ENCODE peak calls at places on chromosomes 12 and 14, in six cellular contexts. One of them, this sample, is unnamed.

GRCh38 chr12:14664434-14665023 is 31.9 kb downstream of the GUCY2C start:
- DNase-seq in neuronal stem cell: no peak
- DNase-seq in substantia nigra: no peak
- DNase-seq in upper lobe of right lung: no peak
- DNase-seq in left ventricle myocardium inferior: no peak
- DNase-seq in lung: no peak
- DNase-seq in this sample: peak

GRCh38 chr12:104864668-104865067 is 93.4 kb downstream of the SLC41A2 start:
- DNase-seq in left ventricle myocardium inferior: no peak
- DNase-seq in neuronal stem cell: no peak
- DNase-seq in substantia nigra: no peak
- DNase-seq in upper lobe of right lung: no peak
- DNase-seq in lung: no peak
- DNase-seq in this sample: no peak

GRCh38 chr14:104651876-104652260 is 37.5 kb upstream of the INF2 start:
- DNase-seq in upper lobe of right lung: no peak
- DNase-seq in substantia nigra: no peak
- DNase-seq in neuronal stem cell: no peak
- DNase-seq in lung: no peak
- DNase-seq in left ventricle myocardium inferior: no peak
- DNase-seq in this sample: no peak

GRCh38 chr12:131250028-131250950 is 296.6 kb downstream of the ADGRD1 start:
- DNase-seq in substantia nigra: no peak
- DNase-seq in left ventricle myocardium inferior: no peak
- DNase-seq in lung: no peak
- DNase-seq in upper lobe of right lung: no peak
- DNase-seq in neuronal stem cell: no peak
- DNase-seq in this sample: peak

GRCh38 chr14:99354166-99354875 is 82.3 kb upstream of the BCL11B start:
- DNase-seq in substantia nigra: no peak
- DNase-seq in neuronal stem cell: no peak
- DNase-seq in lung: no peak
- DNase-seq in upper lobe of right lung: peak
- DNase-seq in left ventricle myocardium inferior: no peak
- DNase-seq in this sample: no peak

GRCh38 chr12:123142948-123143752 is 7.7 kb downstream of the PITPNM2 start:
- DNase-seq in lung: peak
- DNase-seq in substantia nigra: no peak
- DNase-seq in neuronal stem cell: no peak
- DNase-seq in upper lobe of right lung: peak
- DNase-seq in left ventricle myocardium inferior: no peak
- DNase-seq in this sample: peak

GRCh38 chr12:97142737-97143450 is 235.8 kb downstream of the NEDD1 start:
- DNase-seq in neuronal stem cell: peak
- DNase-seq in upper lobe of right lung: no peak
- DNase-seq in substantia nigra: no peak
- DNase-seq in left ventricle myocardium inferior: no peak
- DNase-seq in lung: no peak
- DNase-seq in this sample: no peak

GRCh38 chr12:87259405-87259804 is 769.8 kb downstream of the C12orf50 start:
- DNase-seq in substantia nigra: no peak
- DNase-seq in neuronal stem cell: no peak
- DNase-seq in lung: no peak
- DNase-seq in upper lobe of right lung: no peak
- DNase-seq in left ventricle myocardium inferior: no peak
- DNase-seq in this sample: no peak

GRCh38 chr12:54126696-54127537 is 61.9 kb downstream of the SMUG1 start:
- DNase-seq in neuronal stem cell: no peak
- DNase-seq in upper lobe of right lung: no peak
- DNase-seq in left ventricle myocardium inferior: peak
- DNase-seq in substantia nigra: no peak
- DNase-seq in lung: peak
- DNase-seq in this sample: peak

GRCh38 chr12:30792648-30793499 is 38.1 kb upstream of the CAPRIN2 start:
- DNase-seq in upper lobe of right lung: no peak
- DNase-seq in left ventricle myocardium inferior: no peak
- DNase-seq in neuronal stem cell: no peak
- DNase-seq in substantia nigra: no peak
- DNase-seq in lung: no peak
- DNase-seq in this sample: no peak

GRCh38 chr12:94783862-94784261 is 133.5 kb upstream of the TMCC3 start:
- DNase-seq in upper lobe of right lung: no peak
- DNase-seq in left ventricle myocardium inferior: no peak
- DNase-seq in neuronal stem cell: no peak
- DNase-seq in substantia nigra: no peak
- DNase-seq in lung: no peak
- DNase-seq in this sample: no peak

GRCh38 chr14:60618200-60618599 is 31.1 kb downstream of the SIX1 start:
- DNase-seq in left ventricle myocardium inferior: no peak
- DNase-seq in substantia nigra: no peak
- DNase-seq in upper lobe of right lung: no peak
- DNase-seq in neuronal stem cell: no peak
- DNase-seq in lung: no peak
- DNase-seq in this sample: no peak

DNA sequence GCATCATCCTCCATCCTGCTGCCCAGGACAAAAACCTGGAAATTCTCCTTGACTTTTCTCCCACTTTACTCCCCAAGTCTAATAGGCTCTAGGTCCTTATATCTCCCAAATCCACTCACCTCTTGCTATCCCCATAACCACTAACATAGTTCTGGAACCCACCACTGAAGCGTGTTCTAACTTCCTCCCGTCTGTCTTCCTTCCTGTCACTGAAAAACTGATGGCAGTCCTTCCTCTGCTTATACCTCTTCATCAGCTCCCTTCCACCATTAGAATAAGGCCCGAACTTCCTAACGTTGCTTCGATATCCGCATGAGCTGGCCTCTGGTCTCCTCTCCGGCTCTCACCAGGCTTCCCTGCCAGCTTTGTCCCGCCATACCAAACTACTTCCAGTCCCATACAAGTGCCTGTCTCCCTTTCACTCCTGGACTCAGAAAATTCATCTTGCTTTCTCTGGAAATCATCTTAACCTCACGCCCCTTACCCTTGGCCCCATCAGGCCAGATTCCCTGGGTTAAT is 63.0 kb upstream of the BCL2L14 start:
- DNase-seq in upper lobe of right lung: no peak
- DNase-seq in substantia nigra: no peak
- DNase-seq in lung: no peak
- DNase-seq in neuronal stem cell: no peak
- DNase-seq in left ventricle myocardium inferior: no peak
- DNase-seq in this sample: no peak
- H3K27ac ChIP-seq in upper lobe of right lung: no peak
- H3K27ac ChIP-seq in substantia nigra: no peak
- H3K27ac ChIP-seq in lung: no peak
- H3K27ac ChIP-seq in neuronal stem cell: no peak
- H3K27ac ChIP-seq in left ventricle myocardium inferior: no peak
- H3K27ac ChIP-seq in this sample: no peak

DNA sequence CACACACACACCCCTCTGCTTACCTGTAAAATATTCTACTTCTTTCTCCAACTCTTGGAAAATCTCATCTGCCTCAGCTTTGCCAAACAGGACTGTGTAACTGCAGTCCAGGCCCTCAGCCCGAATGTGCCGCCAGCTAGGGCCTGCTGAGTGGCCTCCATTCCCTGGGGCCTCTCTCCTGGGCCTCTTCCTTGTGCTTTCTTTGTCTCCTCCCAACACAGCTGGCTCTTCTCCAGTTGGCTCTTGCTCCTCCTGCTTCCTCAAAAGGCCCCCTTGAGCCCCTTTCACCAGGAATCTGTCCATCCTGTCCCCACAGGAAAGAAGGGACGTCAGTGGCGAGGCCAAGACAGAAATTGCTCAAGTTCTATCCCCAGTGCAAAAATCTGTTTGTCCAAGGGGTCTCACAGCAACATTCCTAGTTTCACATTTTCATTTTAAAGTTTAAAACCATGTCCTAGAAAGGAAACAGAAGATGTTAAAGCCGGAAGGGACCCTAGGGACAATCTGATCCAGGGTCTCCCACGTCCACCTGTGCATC is 719 bp downstream of the ALKBH2 start:
- DNase-seq in left ventricle myocardium inferior: no peak
- DNase-seq in upper lobe of right lung: no peak
- DNase-seq in neuronal stem cell: no peak
- DNase-seq in lung: no peak
- DNase-seq in substantia nigra: no peak
- DNase-seq in this sample: peak
- H3K27ac ChIP-seq in left ventricle myocardium inferior: peak
- H3K27ac ChIP-seq in upper lobe of right lung: peak
- H3K27ac ChIP-seq in neuronal stem cell: no peak
- H3K27ac ChIP-seq in lung: peak
- H3K27ac ChIP-seq in substantia nigra: peak
- H3K27ac ChIP-seq in this sample: peak

GRCh38 chr14:51283402-51283825 is 43.4 kb downstream of the TMX1 start:
- DNase-seq in left ventricle myocardium inferior: no peak
- DNase-seq in neuronal stem cell: peak
- DNase-seq in lung: no peak
- DNase-seq in substantia nigra: no peak
- DNase-seq in upper lobe of right lung: no peak
- DNase-seq in this sample: no peak
- H3K27ac ChIP-seq in left ventricle myocardium inferior: no peak
- H3K27ac ChIP-seq in neuronal stem cell: no peak
- H3K27ac ChIP-seq in lung: no peak
- H3K27ac ChIP-seq in substantia nigra: no peak
- H3K27ac ChIP-seq in upper lobe of right lung: no peak
- H3K27ac ChIP-seq in this sample: no peak

DNA sequence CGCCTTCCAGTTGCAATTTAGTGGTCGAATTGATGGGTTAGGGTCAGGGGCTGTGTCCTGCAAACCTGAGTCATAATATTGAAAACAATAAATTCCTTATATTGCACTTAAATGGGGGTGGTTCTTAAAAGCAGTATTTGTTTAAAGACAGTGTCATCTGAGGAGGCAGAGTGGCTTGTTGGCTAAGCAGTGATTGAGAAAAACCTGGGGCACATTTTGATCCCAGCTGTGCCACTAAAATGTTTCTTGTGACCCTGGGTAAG is 48.4 kb downstream of the FBXW8 start:
- DNase-seq in lung: no peak
- DNase-seq in neuronal stem cell: no peak
- DNase-seq in substantia nigra: no peak
- DNase-seq in left ventricle myocardium inferior: no peak
- DNase-seq in upper lobe of right lung: no peak
- DNase-seq in this sample: no peak
- H3K27ac ChIP-seq in lung: no peak
- H3K27ac ChIP-seq in neuronal stem cell: no peak
- H3K27ac ChIP-seq in substantia nigra: no peak
- H3K27ac ChIP-seq in left ventricle myocardium inferior: no peak
- H3K27ac ChIP-seq in upper lobe of right lung: no peak
- H3K27ac ChIP-seq in this sample: no peak

GRCh38 chr12:106088246-106089200 is 50.2 kb downstream of the NUAK1 start:
- DNase-seq in lung: no peak
- DNase-seq in neuronal stem cell: no peak
- DNase-seq in substantia nigra: no peak
- DNase-seq in upper lobe of right lung: no peak
- DNase-seq in left ventricle myocardium inferior: no peak
- DNase-seq in this sample: no peak
- H3K27ac ChIP-seq in lung: peak
- H3K27ac ChIP-seq in neuronal stem cell: no peak
- H3K27ac ChIP-seq in substantia nigra: peak
- H3K27ac ChIP-seq in upper lobe of right lung: no peak
- H3K27ac ChIP-seq in left ventricle myocardium inferior: peak
- H3K27ac ChIP-seq in this sample: no peak

DNA sequence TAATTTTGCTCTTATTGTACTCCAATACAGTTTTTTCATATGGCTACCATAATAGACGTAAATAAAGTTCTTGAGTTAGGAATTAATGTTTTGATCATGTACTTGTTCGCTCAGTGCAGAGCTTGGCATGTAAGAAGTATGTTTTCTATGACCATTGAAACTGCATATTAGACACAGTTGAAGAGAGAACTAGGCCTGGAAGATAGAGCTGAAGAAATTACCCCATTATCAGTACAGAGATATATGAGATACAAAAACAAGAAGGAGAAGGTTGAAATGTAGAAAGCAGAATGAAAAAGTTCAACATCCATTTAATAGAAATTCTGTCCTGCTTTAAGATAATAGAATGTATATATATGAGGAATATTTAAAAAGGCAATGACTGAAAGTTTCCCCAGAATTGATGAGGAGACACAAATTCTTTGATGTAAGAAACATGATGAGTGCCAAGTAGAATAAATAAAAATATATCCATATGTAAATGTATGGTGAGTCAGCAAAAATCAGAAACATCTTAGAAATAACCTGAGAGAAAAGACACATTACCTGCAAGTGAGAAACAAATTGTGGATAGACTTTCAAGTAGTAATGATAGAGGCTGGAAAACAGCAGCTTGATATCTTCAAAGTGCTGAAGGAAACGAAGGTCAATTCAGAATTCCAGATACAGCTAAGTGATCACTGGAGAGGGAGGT is 49.1 kb upstream of the ANO4 start:
- DNase-seq in neuronal stem cell: no peak
- DNase-seq in lung: no peak
- DNase-seq in left ventricle myocardium inferior: no peak
- DNase-seq in upper lobe of right lung: no peak
- DNase-seq in substantia nigra: no peak
- DNase-seq in this sample: no peak
- H3K27ac ChIP-seq in neuronal stem cell: no peak
- H3K27ac ChIP-seq in lung: no peak
- H3K27ac ChIP-seq in left ventricle myocardium inferior: no peak
- H3K27ac ChIP-seq in upper lobe of right lung: no peak
- H3K27ac ChIP-seq in substantia nigra: no peak
- H3K27ac ChIP-seq in this sample: no peak

This sample was measured in colonic mucosa.